ENCODE peak calls at places on chromosomes 7 and 10, in eight cellular contexts. K is thoracic aorta, M is AG04450, Y is psoas muscle, U is RWPE2, A is upper lobe of right lung, V is H9, R is fibroblast of pulmonary artery. H is an unnamed sample.

GRCh38 chr10:69748621-69749020 is 53.1 kb upstream of the COL13A1 start:
- DNase-seq in K (no peak), V (no peak), U (no peak), Y (no peak), R (no peak), A (no peak), M (no peak), H (no peak)

GRCh38 chr10:119859422-119860258 is 13.0 kb downstream of the MCMBP start:
- DNase-seq in U (no peak), Y (no peak), R (peak), M (no peak), K (no peak), A (no peak), V (no peak), H (no peak)

GRCh38 chr10:12577610-12578009 is 228.3 kb downstream of the CAMK1D start:
- DNase-seq in Y (no peak), M (no peak), K (no peak), V (no peak), A (no peak), U (no peak), R (no peak), H (no peak)

GRCh38 chr7:26451997-26452396 is 160.3 kb downstream of the SNX10 start:
- DNase-seq in K (no peak), U (no peak), A (no peak), M (no peak), R (no peak), Y (no peak), V (peak), H (no peak)

GRCh38 chr10:96096958-96097357 is 33.1 kb upstream of the ZNF518A start:
- DNase-seq in Y (no peak), M (no peak), R (no peak), K (no peak), A (no peak), V (no peak), U (no peak), H (no peak)

GRCh38 chr7:94439893-94440381 is 45.2 kb downstream of the COL1A2 start:
- DNase-seq in A (no peak), K (no peak), U (no peak), V (no peak), R (peak), Y (no peak), M (no peak), H (no peak)

GRCh38 chr7:93985101-93985500 is 19.1 kb downstream of the BET1 start:
- DNase-seq in M (no peak), U (no peak), Y (no peak), A (no peak), K (no peak), V (no peak), R (no peak), H (no peak)

GRCh38 chr7:105782391-105783063 is 93.9 kb downstream of the ATXN7L1 start:
- DNase-seq in R (peak), A (no peak), U (no peak), M (peak), V (no peak), K (no peak), Y (no peak), H (no peak)

GRCh38 chr10:7544203-7544602 is 122.6 kb downstream of the ITIH5 start:
- DNase-seq in Y (no peak), M (no peak), R (peak), U (no peak), V (no peak), A (no peak), K (no peak), H (no peak)

GRCh38 chr10:55098452-55098851 is 297.4 kb upstream of the PCDH15 start:
- DNase-seq in R (no peak), V (peak), M (no peak), U (no peak), A (no peak), Y (no peak), K (no peak), H (no peak)

GRCh38 chr10:113708640-113709039 is 28.9 kb downstream of the CASP7 start:
- DNase-seq in M (no peak), K (no peak), U (no peak), Y (no peak), V (no peak), R (no peak), A (no peak), H (no peak)

GRCh38 chr7:45259966-45260646 is 102.5 kb downstream of the RAMP3 start:
- DNase-seq in Y (peak), V (peak), K (no peak), R (peak), A (peak), M (peak), U (no peak), H (peak)

GRCh38 chr7:50479743-50480517 is 29.8 kb upstream of the FIGNL1 start:
- DNase-seq in U (no peak), M (no peak), V (no peak), K (no peak), Y (no peak), A (no peak), R (no peak), H (no peak)

GRCh38 chr10:61750943-61751471 is 88.3 kb downstream of the CABCOCO1 start:
- DNase-seq in V (peak), K (no peak), Y (peak), R (peak), M (peak), U (no peak), A (peak), H (peak)

GRCh38 chr10:133235265-133235664 is 2.4 kb upstream of the VENTX start:
- DNase-seq in A (peak), Y (no peak), R (no peak), K (no peak), M (no peak), U (no peak), V (no peak), H (no peak)

GRCh38 chr10:76050291-76050625 is 618.8 kb downstream of the LRMDA start:
- DNase-seq in K (no peak), V (no peak), U (no peak), A (no peak), Y (no peak), M (no peak), R (no peak), H (no peak)

GRCh38 chr10:15791816-15792524 is 68.3 kb downstream of the MINDY3 start:
- DNase-seq in Y (no peak), A (no peak), K (peak), U (no peak), M (no peak), R (peak), V (no peak), H (no peak)

GRCh38 chr10:11214407-11214806 is 196.7 kb downstream of the CELF2 start:
- DNase-seq in A (no peak), K (no peak), U (no peak), V (no peak), R (no peak), M (no peak), Y (no peak), H (no peak)

GRCh38 chr7:40571796-40572195 is 437.0 kb downstream of the SUGCT start:
- DNase-seq in K (no peak), R (peak), V (no peak), A (no peak), Y (no peak), U (no peak), M (no peak), H (no peak)

GRCh38 chr10:130392031-130392430 is 255.8 kb downstream of the GLRX3 start:
- DNase-seq in A (no peak), K (no peak), M (no peak), R (no peak), V (peak), Y (no peak), U (no peak), H (no peak)

GRCh38 chr7:29763266-29763665 is 43.0 kb upstream of the WIPF3 start:
- DNase-seq in K (no peak), V (no peak), R (no peak), M (no peak), Y (no peak), A (no peak), U (no peak), H (no peak)

GRCh38 chr7:36967387-36967786 is 243.1 kb upstream of the AOAH start:
- DNase-seq in R (peak), V (peak), Y (no peak), M (peak), A (no peak), U (no peak), K (no peak), H (peak)

GRCh38 chr7:43392638-43393037 is 190.3 kb upstream of the STK17A start:
- DNase-seq in R (no peak), V (no peak), Y (no peak), A (no peak), K (no peak), M (no peak), U (no peak), H (no peak)

GRCh38 chr10:109701583-109702215 is 221.6 kb downstream of the XPNPEP1 start:
- DNase-seq in Y (no peak), R (no peak), A (no peak), V (no peak), K (no peak), M (no peak), U (no peak), H (no peak)

GRCh38 chr10:125602825-125603224 is 80.1 kb downstream of the TEX36 start:
- DNase-seq in Y (no peak), U (no peak), R (no peak), V (no peak), K (no peak), M (no peak), A (no peak), H (no peak)

GRCh38 chr10:99569253-99569939 is 36.7 kb downstream of the NKX2-3 start:
- DNase-seq in U (no peak), K (no peak), V (peak), R (no peak), A (no peak), Y (no peak), M (no peak), H (no peak)
- TF ChIP-seq CTCF in U (no peak), K (no peak), V (no peak), R (no peak), A (no peak), Y (no peak), M (no peak), H (no peak)

GRCh38 chr10:35780970-35781642 is 139.0 kb upstream of the FZD8 start:
- DNase-seq in Y (no peak), M (no peak), K (no peak), U (no peak), R (peak), A (no peak), V (no peak), H (no peak)
- TF ChIP-seq CTCF in Y (no peak), M (no peak), K (no peak), U (no peak), R (no peak), A (peak), V (no peak), H (no peak)

GRCh38 chr7:13989944-13990295 is 454 bp upstream of the ETV1 start:
- DNase-seq in K (no peak), V (no peak), U (no peak), M (no peak), A (no peak), Y (no peak), R (no peak), H (no peak)

GRCh38 chr7:13990319-13990983 is 985 bp upstream of the ETV1 start:
- DNase-seq in M (no peak), K (peak), U (no peak), Y (peak), R (peak), V (peak), A (peak), H (peak)

GRCh38 chr7:13988765-13989137 is 715 bp downstream of the ETV1 start:
- DNase-seq in A (no peak), R (peak), M (no peak), V (peak), K (no peak), U (no peak), Y (no peak), H (no peak)

GRCh38 chr7:13988011-13988410 is 1.5 kb downstream of the ETV1 start:
- DNase-seq in R (peak), Y (no peak), V (no peak), U (no peak), M (no peak), A (no peak), K (no peak), H (no peak)

GRCh38 chr7:13989138-13989943 is at the start of gene ETV1:
- DNase-seq in A (peak), K (peak), M (no peak), R (peak), U (peak), V (peak), Y (peak), H (peak)
- TF ChIP-seq CTCF in A (peak), K (peak), M (peak), R (peak), U (peak), V (peak), Y (peak), H (peak)

GRCh38 chr10:24952146-24952700 is at the start of gene PRTFDC1:
- DNase-seq in K (no peak), Y (peak), M (no peak), A (peak), R (no peak), U (no peak), V (peak), H (peak)
- TF ChIP-seq CTCF in K (no peak), Y (no peak), M (peak), A (no peak), R (peak), U (no peak), V (no peak), H (no peak)

DNA sequence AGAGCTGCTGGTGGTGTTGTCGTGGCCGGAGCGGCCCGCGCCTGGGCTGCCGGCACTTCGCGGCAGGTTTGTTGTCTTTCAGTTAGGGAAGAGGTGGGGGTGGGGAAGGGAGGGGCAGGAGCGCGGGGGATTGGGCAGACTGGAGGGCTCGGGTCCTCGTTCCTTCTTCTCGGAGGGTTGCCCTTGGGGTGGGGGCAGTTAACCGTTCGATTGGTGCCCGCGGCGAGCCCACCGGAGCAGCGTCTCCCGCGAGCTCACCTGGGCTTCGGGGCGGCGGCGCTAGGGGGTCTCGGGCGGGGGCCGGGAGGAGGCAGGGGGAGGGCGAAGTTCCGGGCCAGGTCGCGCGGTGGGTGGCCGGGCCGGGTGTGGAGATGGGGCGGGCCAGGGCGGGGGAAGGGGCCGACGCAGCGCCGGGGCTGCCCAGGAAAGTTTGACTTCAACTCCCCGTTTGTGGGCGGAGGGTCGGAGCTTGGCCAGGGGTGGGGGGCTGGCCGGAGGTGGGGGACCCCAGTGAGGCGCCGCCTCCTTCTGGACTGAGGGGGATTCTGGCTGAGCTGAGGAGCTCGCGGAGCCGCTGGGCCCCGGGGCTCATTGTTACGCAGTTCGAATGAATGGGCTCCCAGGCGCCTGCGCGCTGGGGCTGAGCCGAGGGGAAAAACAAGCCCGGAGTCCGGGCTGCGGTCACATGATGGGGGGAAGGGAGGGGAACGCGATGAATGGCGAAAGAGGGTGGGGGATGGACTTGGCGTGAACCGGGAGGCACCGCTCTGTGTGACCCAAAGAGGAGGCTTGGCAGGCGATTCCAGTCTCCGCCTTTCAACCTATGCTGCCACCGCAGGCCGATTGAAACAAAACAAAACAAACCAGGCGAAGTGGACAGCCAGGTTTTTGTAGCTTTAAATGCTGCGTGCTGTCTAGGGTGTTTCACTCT is 582 bp downstream of the HBP1 start:
- DNase-seq in R (peak), U (peak), A (peak), K (peak), Y (peak), M (peak), V (peak), H (peak)
- TF ChIP-seq CTCF in R (peak), U (peak), A (peak), K (no peak), Y (peak), M (peak), V (no peak), H (no peak)

DNA sequence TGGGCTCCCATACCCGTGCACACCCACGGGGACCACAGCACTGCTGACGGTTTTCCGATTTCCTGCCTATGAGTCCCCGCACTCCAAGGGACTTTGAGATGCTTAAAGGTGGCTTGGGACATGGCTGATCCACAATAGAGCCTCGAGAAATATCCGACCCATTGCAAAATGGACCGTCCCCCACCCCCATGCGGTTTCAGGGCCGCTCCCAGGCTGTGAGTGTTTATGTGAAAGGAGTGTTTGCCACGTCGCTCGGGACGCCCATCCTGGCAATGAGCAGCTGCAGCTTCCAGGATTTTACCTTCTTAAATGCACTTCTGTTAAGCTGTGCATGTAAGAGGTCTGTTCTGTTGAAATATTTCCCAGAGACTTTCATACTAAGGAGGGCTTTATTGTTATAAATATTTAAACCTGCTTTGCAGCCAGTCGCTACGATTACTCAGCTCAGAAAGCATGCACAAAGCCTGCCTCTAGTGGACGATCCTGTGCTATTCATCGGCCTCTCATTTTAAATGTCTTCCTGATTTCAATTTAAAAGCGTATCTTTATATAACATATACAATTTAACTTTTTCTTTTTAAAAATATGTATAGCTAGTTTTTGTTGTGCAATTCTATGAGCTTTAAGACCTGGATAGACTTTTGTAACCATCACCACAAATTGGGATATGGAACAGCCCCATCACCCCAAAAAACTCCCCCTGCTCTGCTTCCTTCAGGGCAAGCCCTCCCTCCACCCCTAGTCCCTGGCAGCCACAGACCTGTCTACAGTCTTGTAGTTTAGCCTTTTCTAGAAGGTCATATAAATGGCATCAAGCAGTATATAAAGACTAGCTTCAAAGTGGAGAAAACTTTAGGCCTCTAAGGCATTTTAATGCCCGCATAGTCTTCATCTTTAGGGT is 418.3 kb downstream of the PAXIP1 start:
- DNase-seq in R (no peak), U (no peak), K (no peak), M (no peak), V (no peak), Y (no peak), A (no peak), H (no peak)
- TF ChIP-seq CTCF in R (no peak), U (peak), K (no peak), M (no peak), V (peak), Y (peak), A (peak), H (peak)